ENCODE peak calls at places on chromosomes 4 and X, in ten cellular contexts. One of them, this sample, is unnamed.

GRCh38 chrX:40950546-40950945 is 134.7 kb upstream of the USP9X start:
- DNase-seq in bronchial epithelial cell: no peak
- DNase-seq in Peyer's patch: no peak
- DNase-seq in cardiac muscle cell: no peak
- DNase-seq in LHCN-M2: no peak
- DNase-seq in mesendoderm: peak; percentile 7
- DNase-seq in cardiac fibroblast: no peak
- DNase-seq in NCI-H1105: no peak
- DNase-seq in erythroblast: no peak
- DNase-seq in breast epithelium: no peak
- DNase-seq in this sample: no peak

GRCh38 chr4:147707892-147708672 is 23.8 kb upstream of the ARHGAP10 start:
- DNase-seq in NCI-H1105: peak; percentile 2
- DNase-seq in cardiac fibroblast: peak; percentile 67
- DNase-seq in breast epithelium: no peak
- DNase-seq in LHCN-M2: peak; percentile 51
- DNase-seq in mesendoderm: peak; percentile 55
- DNase-seq in cardiac muscle cell: peak; percentile 58
- DNase-seq in Peyer's patch: no peak
- DNase-seq in erythroblast: peak; percentile 45
- DNase-seq in bronchial epithelial cell: peak; percentile 56
- DNase-seq in this sample: no peak

GRCh38 chr4:14906805-14907204 is 95.5 kb upstream of the CPEB2 start:
- DNase-seq in cardiac fibroblast: no peak
- DNase-seq in Peyer's patch: no peak
- DNase-seq in bronchial epithelial cell: no peak
- DNase-seq in breast epithelium: no peak
- DNase-seq in LHCN-M2: peak; percentile 49
- DNase-seq in mesendoderm: no peak
- DNase-seq in erythroblast: no peak
- DNase-seq in cardiac muscle cell: no peak
- DNase-seq in NCI-H1105: no peak
- DNase-seq in this sample: no peak

GRCh38 chr4:105936901-105937300 is 41.6 kb downstream of the NPNT start:
- DNase-seq in Peyer's patch: no peak
- DNase-seq in mesendoderm: no peak
- DNase-seq in NCI-H1105: no peak
- DNase-seq in bronchial epithelial cell: no peak
- DNase-seq in LHCN-M2: no peak
- DNase-seq in cardiac muscle cell: no peak
- DNase-seq in erythroblast: no peak
- DNase-seq in cardiac fibroblast: no peak
- DNase-seq in breast epithelium: no peak
- DNase-seq in this sample: no peak

GRCh38 chr4:61204353-61204752 is 4.2 kb downstream of the ADGRL3 start:
- DNase-seq in LHCN-M2: no peak
- DNase-seq in NCI-H1105: no peak
- DNase-seq in breast epithelium: no peak
- DNase-seq in mesendoderm: peak; percentile 98
- DNase-seq in cardiac fibroblast: peak; percentile 19
- DNase-seq in Peyer's patch: no peak
- DNase-seq in erythroblast: no peak
- DNase-seq in cardiac muscle cell: peak; percentile 17
- DNase-seq in bronchial epithelial cell: peak; percentile 92
- DNase-seq in this sample: no peak

GRCh38 chr4:56730097-56730496 is 49.0 kb upstream of the HOPX start:
- DNase-seq in cardiac muscle cell: no peak
- DNase-seq in bronchial epithelial cell: no peak
- DNase-seq in erythroblast: no peak
- DNase-seq in mesendoderm: no peak
- DNase-seq in Peyer's patch: no peak
- DNase-seq in cardiac fibroblast: no peak
- DNase-seq in LHCN-M2: no peak
- DNase-seq in NCI-H1105: no peak
- DNase-seq in breast epithelium: no peak
- DNase-seq in this sample: no peak

GRCh38 chrX:71627588-71628404 is 9.5 kb upstream of the CXCR3 start:
- DNase-seq in cardiac fibroblast: no peak
- DNase-seq in erythroblast: no peak
- DNase-seq in mesendoderm: no peak
- DNase-seq in LHCN-M2: no peak
- DNase-seq in breast epithelium: no peak
- DNase-seq in Peyer's patch: no peak
- DNase-seq in bronchial epithelial cell: no peak
- DNase-seq in cardiac muscle cell: no peak
- DNase-seq in NCI-H1105: no peak
- DNase-seq in this sample: no peak

GRCh38 chr4:36363024-36363423 is 81.6 kb downstream of the DTHD1 start:
- DNase-seq in NCI-H1105: no peak
- DNase-seq in LHCN-M2: no peak
- DNase-seq in bronchial epithelial cell: peak; percentile 65
- DNase-seq in erythroblast: no peak
- DNase-seq in cardiac fibroblast: peak; percentile 5
- DNase-seq in mesendoderm: no peak
- DNase-seq in cardiac muscle cell: no peak
- DNase-seq in Peyer's patch: no peak
- DNase-seq in breast epithelium: no peak
- DNase-seq in this sample: no peak

GRCh38 chr4:15675363-15675762 is 6.3 kb upstream of the FAM200B start:
- DNase-seq in bronchial epithelial cell: no peak
- DNase-seq in cardiac fibroblast: no peak
- DNase-seq in Peyer's patch: no peak
- DNase-seq in erythroblast: no peak
- DNase-seq in LHCN-M2: no peak
- DNase-seq in NCI-H1105: no peak
- DNase-seq in mesendoderm: no peak
- DNase-seq in cardiac muscle cell: no peak
- DNase-seq in breast epithelium: no peak
- DNase-seq in this sample: no peak

GRCh38 chrX:100994352-100995281 is 25.1 kb downstream of the ARL13A start:
- DNase-seq in bronchial epithelial cell: peak; percentile 87
- DNase-seq in cardiac fibroblast: peak; percentile 10
- DNase-seq in NCI-H1105: no peak
- DNase-seq in erythroblast: peak; percentile 75
- DNase-seq in breast epithelium: no peak
- DNase-seq in cardiac muscle cell: peak; percentile 28
- DNase-seq in LHCN-M2: peak; percentile 68
- DNase-seq in Peyer's patch: no peak
- DNase-seq in mesendoderm: peak; percentile 47
- DNase-seq in this sample: no peak

GRCh38 chrX:143633530-143634372 is 2.1 kb downstream of the SLITRK4 start:
- DNase-seq in LHCN-M2: peak; percentile 35
- DNase-seq in erythroblast: no peak
- DNase-seq in cardiac muscle cell: peak; percentile 25
- DNase-seq in cardiac fibroblast: peak; percentile 8
- DNase-seq in Peyer's patch: peak; percentile 25
- DNase-seq in mesendoderm: peak; percentile 32
- DNase-seq in bronchial epithelial cell: no peak
- DNase-seq in NCI-H1105: peak; percentile 16
- DNase-seq in breast epithelium: no peak
- DNase-seq in this sample: no peak

GRCh38 chr4:85496933-85497332 is 22.0 kb downstream of the ARHGAP24 start:
- DNase-seq in bronchial epithelial cell: peak; percentile 96
- DNase-seq in mesendoderm: no peak
- DNase-seq in NCI-H1105: no peak
- DNase-seq in breast epithelium: no peak
- DNase-seq in cardiac muscle cell: peak; percentile 68
- DNase-seq in erythroblast: no peak
- DNase-seq in Peyer's patch: no peak
- DNase-seq in LHCN-M2: peak; percentile 97
- DNase-seq in cardiac fibroblast: peak; percentile 71
- DNase-seq in this sample: no peak

GRCh38 chr4:185504098-185505047 is 30.9 kb downstream of the PDLIM3 start:
- DNase-seq in LHCN-M2: peak; percentile 89
- DNase-seq in NCI-H1105: no peak
- DNase-seq in erythroblast: no peak
- DNase-seq in bronchial epithelial cell: no peak
- DNase-seq in cardiac fibroblast: peak; percentile 83
- DNase-seq in breast epithelium: no peak
- DNase-seq in mesendoderm: no peak
- DNase-seq in cardiac muscle cell: peak; percentile 77
- DNase-seq in Peyer's patch: peak; percentile 78
- DNase-seq in this sample: no peak

GRCh38 chrX:129777218-129777768 is 2.5 kb upstream of the SASH3 start:
- DNase-seq in bronchial epithelial cell: peak; percentile 10
- DNase-seq in cardiac muscle cell: no peak
- DNase-seq in NCI-H1105: no peak
- DNase-seq in Peyer's patch: peak; percentile 71
- DNase-seq in mesendoderm: no peak
- DNase-seq in LHCN-M2: no peak
- DNase-seq in cardiac fibroblast: no peak
- DNase-seq in erythroblast: peak; percentile 7
- DNase-seq in breast epithelium: peak; percentile 52
- DNase-seq in this sample: no peak

GRCh38 chrX:68695206-68695845 is 47.9 kb downstream of the STARD8 start:
- DNase-seq in LHCN-M2: no peak
- DNase-seq in mesendoderm: no peak
- DNase-seq in Peyer's patch: no peak
- DNase-seq in cardiac fibroblast: no peak
- DNase-seq in NCI-H1105: no peak
- DNase-seq in erythroblast: peak; percentile 5
- DNase-seq in cardiac muscle cell: no peak
- DNase-seq in breast epithelium: no peak
- DNase-seq in bronchial epithelial cell: no peak
- DNase-seq in this sample: no peak

GRCh38 chrX:16188687-16189086 is 21.4 kb downstream of the MAGEB17 start:
- DNase-seq in bronchial epithelial cell: peak; percentile 71
- DNase-seq in Peyer's patch: no peak
- DNase-seq in breast epithelium: no peak
- DNase-seq in erythroblast: no peak
- DNase-seq in NCI-H1105: no peak
- DNase-seq in cardiac muscle cell: no peak
- DNase-seq in cardiac fibroblast: no peak
- DNase-seq in mesendoderm: no peak
- DNase-seq in LHCN-M2: peak; percentile 46
- DNase-seq in this sample: no peak

This sample was measured in esophagus muscularis mucosa.